ENCODE peak calls at places on chromosomes 2 and 18, in five cellular contexts. H is heart left ventricle, I is endothelial cell of umbilical vein, A is OCI-LY7, Y is heart right ventricle. Q is an unnamed sample.

GRCh38 chr2:69946351-69947077 is 14.9 kb downstream of the ASPRV1 start:
- DNase-seq in A (peak), H (no peak), I (peak), Y (no peak), Q (peak)

GRCh38 chr2:199590323-199590915 is 132.7 kb upstream of the SATB2 start:
- DNase-seq in A (no peak), H (no peak), Y (no peak), I (no peak), Q (no peak)

GRCh38 chr2:149661844-149662243 is 74.3 kb upstream of the MMADHC start:
- DNase-seq in I (peak), A (no peak), H (no peak), Y (no peak), Q (no peak)

GRCh38 chr2:6909431-6910385 is 7.5 kb upstream of the RNF144A start:
- DNase-seq in Y (no peak), A (peak), H (no peak), I (no peak), Q (peak)

GRCh38 chr2:240823449-240824336 is 3.7 kb upstream of the KIF1A start:
- DNase-seq in Y (no peak), I (no peak), H (no peak), A (no peak), Q (no peak)

GRCh38 chr2:1841461-1841860 is 97.1 kb upstream of the PXDN start:
- DNase-seq in A (no peak), H (no peak), I (no peak), Y (no peak), Q (no peak)

GRCh38 chr18:57743008-57743407 is 60.1 kb downstream of the ATP8B1 start:
- DNase-seq in H (no peak), Y (no peak), A (no peak), I (peak), Q (no peak)

GRCh38 chr2:172204762-172205161 is 102.1 kb upstream of the DLX2 start:
- DNase-seq in H (no peak), A (no peak), I (no peak), Y (no peak), Q (no peak)

GRCh38 chr2:178070824-178071223 is 1.8 kb downstream of the PDE11A start:
- DNase-seq in A (no peak), H (no peak), Y (no peak), I (no peak), Q (no peak)

GRCh38 chr2:215522237-215522636 is 86.4 kb upstream of the FN1 start:
- DNase-seq in H (no peak), I (no peak), A (no peak), Y (no peak), Q (no peak)

GRCh38 chr2:199100326-199101110 is 357.2 kb downstream of the SATB2 start:
- DNase-seq in I (no peak), H (no peak), Y (no peak), A (no peak), Q (no peak)

GRCh38 chr2:173205375-173205774 is 129.7 kb downstream of the MAP3K20 start:
- DNase-seq in I (no peak), A (no peak), H (peak), Y (peak), Q (no peak)

GRCh38 chr2:238601433-238602222 is 174.9 kb downstream of the ASB1 start:
- DNase-seq in Y (no peak), A (no peak), H (no peak), I (no peak), Q (no peak)

GRCh38 chr18:31695989-31696388 is 11.6 kb upstream of the B4GALT6 start:
- DNase-seq in H (no peak), A (no peak), Y (no peak), I (no peak), Q (no peak)

GRCh38 chr2:62604336-62604735 is 98.3 kb upstream of the TMEM17 start:
- DNase-seq in Y (no peak), A (no peak), I (no peak), H (no peak), Q (no peak)

GRCh38 chr2:108612153-108612513 is 77.9 kb downstream of the LIMS1 start:
- DNase-seq in A (peak), Y (no peak), H (no peak), I (no peak), Q (no peak)

GRCh38 chr2:214497489-214497888 is 86.6 kb downstream of the VWC2L start:
- DNase-seq in H (no peak), I (no peak), Y (peak), A (no peak), Q (no peak)

GRCh38 chr2:216299588-216299987 is 72.7 kb downstream of the MARCHF4 start:
- DNase-seq in A (no peak), I (no peak), H (no peak), Y (no peak), Q (no peak)

GRCh38 chr2:2286592-2286991 is 44.5 kb downstream of the MYT1L start:
- DNase-seq in H (no peak), I (no peak), Y (no peak), A (no peak), Q (no peak)

GRCh38 chr18:63961430-63961980 is 8.4 kb upstream of the SERPINB8 start:
- DNase-seq in Y (no peak), A (no peak), H (no peak), I (no peak), Q (no peak)

GRCh38 chr2:24559714-24560113 is 68.7 kb downstream of the NCOA1 start:
- DNase-seq in A (no peak), I (no peak), Y (peak), H (no peak), Q (no peak)

GRCh38 chr2:65177754-65178442 is 48.0 kb upstream of the RAB1A start:
- DNase-seq in A (no peak), H (no peak), I (no peak), Y (no peak), Q (no peak)

GRCh38 chr2:146916914-146917313 is 927.9 kb upstream of the ACVR2A start:
- DNase-seq in H (no peak), A (no peak), I (no peak), Y (no peak), Q (no peak)

GRCh38 chr2:30315391-30316055 is 84.2 kb downstream of the LBH start:
- DNase-seq in H (no peak), I (no peak), Y (no peak), A (no peak), Q (peak)

GRCh38 chr2:139142252-139142651 is 362.1 kb upstream of the NXPH2 start:
- DNase-seq in H (no peak), A (peak), I (peak), Y (no peak), Q (peak)

GRCh38 chr2:2889646-2890045 is 488.0 kb downstream of the EIPR1 start:
- DNase-seq in H (no peak), I (no peak), Y (no peak), A (no peak), Q (no peak)

GRCh38 chr2:241772063-241772499 is 4.5 kb upstream of the GAL3ST2 start:
- DNase-seq in A (no peak), I (no peak), Y (no peak), H (no peak), Q (peak)

GRCh38 chr2:71277536-71278103 is 50.7 kb upstream of the PAIP2B start:
- DNase-seq in I (peak), H (peak), Y (peak), A (peak), Q (no peak)

GRCh38 chr18:13713455-13714055 is 12.8 kb downstream of the FAM210A start:
- DNase-seq in I (no peak), H (no peak), Y (no peak), A (no peak), Q (no peak)

GRCh38 chr2:161139098-161139987 is 20.9 kb upstream of the TANK start:
- DNase-seq in I (peak), Y (no peak), A (no peak), H (no peak), Q (no peak)

GRCh38 chr2:62881162-62881795 is 169.4 kb upstream of the OTX1 start:
- DNase-seq in H (no peak), Y (no peak), I (no peak), A (no peak), Q (no peak)

GRCh38 chr2:157413342-157414035 is 30.4 kb downstream of the CYTIP start:
- DNase-seq in I (no peak), A (no peak), H (no peak), Y (no peak), Q (no peak)

GRCh38 chr2:95760839-95761525 is 169.2 kb downstream of the TRIM43 start:
- DNase-seq in I (no peak), Y (no peak), H (no peak), A (no peak), Q (no peak)

GRCh38 chr2:111634995-111635538 is 248.9 kb downstream of the ANAPC1 start:
- DNase-seq in H (no peak), I (no peak), Y (no peak), A (no peak), Q (no peak)

GRCh38 chr2:208669394-208669793 is 262.8 kb downstream of the PTH2R start:
- DNase-seq in I (no peak), A (no peak), H (no peak), Y (no peak), Q (no peak)

GRCh38 chr2:43203373-43203772 is 23.0 kb downstream of the ZFP36L2 start:
- DNase-seq in Y (no peak), H (no peak), I (no peak), A (no peak), Q (no peak)

GRCh38 chr18:79446931-79447330 is 51.2 kb downstream of the NFATC1 start:
- DNase-seq in I (no peak), A (no peak), H (no peak), Y (no peak), Q (no peak)

DNA sequence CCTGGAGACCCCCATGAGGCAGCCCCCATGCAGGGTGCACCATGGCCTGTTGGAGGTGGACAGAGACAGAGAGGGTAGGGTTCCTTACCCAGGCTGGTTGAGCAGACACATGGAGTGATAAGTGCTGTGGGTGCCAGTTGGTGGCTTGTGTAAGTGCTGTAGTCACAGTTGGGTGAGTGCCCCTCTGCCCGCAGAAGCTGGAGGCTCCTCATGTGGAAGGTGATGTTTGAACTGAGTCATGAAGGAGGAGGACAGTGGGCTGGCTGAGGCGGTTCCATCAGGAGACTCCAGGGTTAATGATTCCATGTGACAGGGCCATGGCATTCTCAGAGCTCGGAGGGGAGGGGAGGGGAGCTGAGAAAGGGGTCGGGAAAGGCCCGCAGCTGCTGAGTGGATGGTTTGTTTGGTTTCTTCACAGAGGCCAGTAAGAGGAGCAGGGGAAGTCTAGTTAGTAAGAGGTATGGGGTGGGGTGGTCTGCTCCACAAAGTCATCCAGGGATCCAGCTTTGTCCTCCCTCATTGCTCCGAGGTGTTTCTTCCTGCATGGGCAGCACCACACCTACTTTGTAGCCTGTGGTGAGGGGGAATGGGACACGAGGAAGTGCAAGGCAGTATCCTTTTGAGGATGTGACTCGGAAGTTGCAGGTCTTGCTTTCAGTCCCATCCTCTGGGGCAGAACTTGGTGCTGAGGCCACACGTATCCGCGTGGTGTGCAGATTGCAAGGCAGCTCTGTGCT is 13.6 kb downstream of the IMPA2 start:
- DNase-seq in A (no peak), I (no peak), H (no peak), Y (no peak), Q (no peak)
- H3K4me3 ChIP-seq in A (no peak), I (no peak), H (no peak), Y (no peak), Q (no peak)

DNA sequence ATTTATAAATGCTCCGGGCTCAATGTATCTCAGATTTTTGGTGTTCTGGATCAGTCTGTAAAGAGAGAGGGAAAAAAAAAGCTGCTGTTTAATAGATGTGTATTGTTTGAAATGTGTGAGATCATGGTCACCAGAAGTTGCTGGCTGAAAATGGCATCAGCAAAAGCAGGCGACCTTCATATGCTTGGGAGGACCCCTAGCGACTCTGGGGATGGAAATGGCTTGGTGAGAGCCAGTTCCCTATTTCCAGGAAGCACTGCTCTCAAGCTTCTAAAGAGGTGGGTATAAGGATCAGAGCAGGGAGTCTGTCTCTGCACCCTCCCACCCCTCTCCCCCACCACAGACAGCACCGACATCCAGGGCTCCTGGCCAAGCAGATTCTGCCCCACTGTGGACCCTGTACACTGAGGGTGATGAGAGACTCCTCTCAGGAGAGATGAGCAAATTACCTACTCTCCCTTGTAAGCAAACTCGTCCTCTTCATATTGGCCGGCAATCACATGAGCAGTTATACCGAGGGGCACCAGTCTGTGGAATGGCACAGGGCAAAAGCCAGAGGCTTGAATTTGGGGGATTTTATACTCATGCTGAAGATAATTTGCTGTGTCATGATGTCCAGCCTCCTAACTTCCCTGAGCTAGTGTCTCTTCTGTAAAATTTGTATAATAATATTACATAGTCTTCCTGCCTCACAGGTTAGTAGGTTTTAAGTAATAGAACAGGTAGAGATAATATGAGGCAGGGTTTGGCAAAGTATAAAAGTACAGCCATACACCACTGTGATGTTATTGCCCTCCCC is 29.6 kb downstream of the LHCGR start:
- DNase-seq in Y (no peak), H (no peak), A (no peak), I (no peak), Q (no peak)
- TF ChIP-seq CTCF in Y (no peak), H (no peak), A (peak), I (no peak), Q (no peak)

GRCh38 chr18:9392726-9393125 is 58.2 kb downstream of the TWSG1 start:
- DNase-seq in Y (no peak), I (no peak), A (peak), H (no peak), Q (no peak)

GRCh38 chr18:9387891-9388290 is 53.3 kb downstream of the TWSG1 start:
- DNase-seq in I (no peak), H (no peak), Y (no peak), A (no peak), Q (no peak)

GRCh38 chr18:9389706-9390105 is 55.1 kb downstream of the TWSG1 start:
- DNase-seq in H (no peak), A (no peak), I (no peak), Y (no peak), Q (no peak)

GRCh38 chr18:9386872-9387271 is 52.3 kb downstream of the TWSG1 start:
- DNase-seq in A (no peak), H (no peak), I (no peak), Y (no peak), Q (no peak)
- H3K27ac ChIP-seq in A (no peak), H (no peak), I (no peak), Y (no peak), Q (no peak)

GRCh38 chr18:35029103-35029502 is 12.1 kb upstream of the MAPRE2 start:
- DNase-seq in Y (peak), H (no peak), I (no peak), A (no peak), Q (no peak)

GRCh38 chr18:35032113-35032512 is 9.1 kb upstream of the MAPRE2 start:
- DNase-seq in A (no peak), I (no peak), H (no peak), Y (no peak), Q (no peak)

GRCh38 chr18:35030234-35030989 is 10.8 kb upstream of the MAPRE2 start:
- DNase-seq in Y (no peak), H (no peak), A (peak), I (no peak), Q (peak)

GRCh38 chr18:35028556-35028955 is 12.7 kb upstream of the MAPRE2 start:
- DNase-seq in H (no peak), Y (no peak), A (no peak), I (no peak), Q (no peak)

DNA sequence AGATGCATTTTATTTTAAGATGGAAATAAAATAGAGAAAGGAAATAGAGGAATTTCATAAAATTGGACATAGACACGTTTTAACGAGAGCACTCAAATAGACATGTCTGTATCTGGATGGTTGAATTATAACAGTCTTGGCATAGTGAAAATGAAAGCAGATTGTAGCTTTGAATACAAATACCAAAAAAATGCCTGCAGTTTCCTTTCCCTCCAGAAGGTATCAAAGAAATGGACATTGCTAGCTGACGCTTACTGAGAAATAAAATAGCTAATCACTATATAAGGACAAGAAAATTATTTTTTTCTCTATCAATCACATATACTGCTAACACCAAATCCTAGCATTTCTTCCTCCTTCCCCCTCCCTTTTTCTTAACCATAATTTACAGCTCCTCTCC is 11.4 kb upstream of the MAPRE2 start:
- DNase-seq in I (peak), A (peak), Y (no peak), H (no peak), Q (no peak)
- H3K4me3 ChIP-seq in I (no peak), A (peak), Y (peak), H (peak), Q (peak)

DNA sequence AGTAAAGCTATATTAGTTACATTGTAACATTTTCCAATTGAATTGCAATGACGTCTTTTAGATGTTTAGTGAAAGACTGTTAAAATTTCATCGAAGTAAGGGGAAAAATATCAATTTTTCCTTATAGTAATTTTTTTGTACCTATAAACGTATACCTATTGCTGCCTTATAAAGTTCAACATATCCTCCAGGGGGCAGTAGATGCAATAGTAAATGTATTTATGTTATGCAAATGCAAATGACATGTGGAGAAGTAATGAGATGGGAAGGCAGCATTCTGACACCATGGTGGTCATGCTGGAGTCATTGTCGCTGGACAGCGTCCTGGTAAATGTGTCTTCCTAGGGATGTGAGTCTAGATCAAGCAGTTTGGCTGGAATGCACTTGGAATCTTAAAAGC is 38.7 kb downstream of the MSTN start:
- DNase-seq in Y (no peak), A (peak), H (no peak), I (peak), Q (no peak)
- TF ChIP-seq CTCF in Y (peak), A (peak), H (peak), I (peak), Q (peak)

GRCh38 chr2:12493031-12493513 is 223.7 kb upstream of the TRIB2 start:
- DNase-seq in I (peak), Y (peak), A (no peak), H (no peak), Q (no peak)
- H3K27ac ChIP-seq in I (no peak), Y (peak), A (no peak), H (peak), Q (no peak)

DNA sequence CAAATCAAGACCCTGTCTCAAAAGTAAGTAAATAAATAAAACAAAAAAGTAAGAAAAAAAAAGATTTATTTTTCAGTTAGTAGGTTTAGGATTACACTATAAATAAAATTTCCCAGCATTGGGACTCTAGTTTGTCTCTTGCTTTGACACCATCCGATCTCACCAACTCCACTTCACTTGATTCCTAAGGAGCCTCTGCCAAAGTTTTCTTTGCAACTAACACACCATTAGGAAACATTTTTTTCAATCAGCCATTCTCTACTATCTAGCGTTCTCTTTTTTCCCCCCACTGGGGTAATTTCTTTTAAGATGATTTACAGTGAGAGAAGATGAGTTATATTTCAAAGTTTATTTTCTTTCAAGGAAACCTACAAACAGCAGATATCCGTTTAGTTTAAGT is 10.6 kb upstream of the NEMP2 start:
- DNase-seq in A (no peak), Y (no peak), H (no peak), I (no peak), Q (no peak)
- H3K4me3 ChIP-seq in A (no peak), Y (peak), H (peak), I (no peak), Q (no peak)